ENCODE peak calls at places on chromosomes 13 and 19, in four cellular contexts. One of them, this sample, is unnamed.

GRCh38 chr19:1361601-1362384 is 21.9 kb upstream of the NDUFS7 start:
- DNase-seq in choroid plexus epithelial cell: peak
- DNase-seq in cardiac muscle cell: no peak
- DNase-seq in AG09319: no peak
- DNase-seq in this sample: no peak

GRCh38 chr13:111323950-111324651 is 3.7 kb downstream of the TEX29 start:
- DNase-seq in choroid plexus epithelial cell: no peak
- DNase-seq in cardiac muscle cell: no peak
- DNase-seq in AG09319: no peak
- DNase-seq in this sample: peak

GRCh38 chr19:56547535-56547934 is 8.8 kb downstream of the ZFP28 start:
- DNase-seq in choroid plexus epithelial cell: no peak
- DNase-seq in cardiac muscle cell: no peak
- DNase-seq in AG09319: no peak
- DNase-seq in this sample: no peak

GRCh38 chr19:53545271-53546065 is 7.5 kb downstream of the ZNF331 start:
- DNase-seq in choroid plexus epithelial cell: no peak
- DNase-seq in cardiac muscle cell: no peak
- DNase-seq in AG09319: peak
- DNase-seq in this sample: no peak

GRCh38 chr19:611506-611869 is 21.8 kb downstream of the HCN2 start:
- DNase-seq in choroid plexus epithelial cell: peak
- DNase-seq in cardiac muscle cell: no peak
- DNase-seq in AG09319: no peak
- DNase-seq in this sample: no peak

GRCh38 chr13:35984287-35984686 is 146.9 kb downstream of the DCLK1 start:
- DNase-seq in choroid plexus epithelial cell: no peak
- DNase-seq in cardiac muscle cell: no peak
- DNase-seq in AG09319: no peak
- DNase-seq in this sample: no peak

GRCh38 chr19:55632463-55632834 is 8.1 kb upstream of the ZNF784 start:
- DNase-seq in choroid plexus epithelial cell: peak
- DNase-seq in cardiac muscle cell: peak
- DNase-seq in AG09319: peak
- DNase-seq in this sample: peak

GRCh38 chr19:55473201-55473600 is 3.2 kb upstream of the ZNF628 start:
- DNase-seq in choroid plexus epithelial cell: no peak
- DNase-seq in cardiac muscle cell: no peak
- DNase-seq in AG09319: no peak
- DNase-seq in this sample: no peak

GRCh38 chr13:69389899-69390298 is 717.7 kb upstream of the ATXN8OS start:
- DNase-seq in choroid plexus epithelial cell: peak
- DNase-seq in cardiac muscle cell: no peak
- DNase-seq in AG09319: peak
- DNase-seq in this sample: no peak

GRCh38 chr19:27676334-27676733 is 1536.6 kb downstream of the UQCRFS1 start:
- DNase-seq in choroid plexus epithelial cell: no peak
- DNase-seq in cardiac muscle cell: no peak
- DNase-seq in AG09319: no peak
- DNase-seq in this sample: no peak

GRCh38 chr13:99656843-99657506 is 155.7 kb downstream of the TM9SF2 start:
- DNase-seq in choroid plexus epithelial cell: peak
- DNase-seq in cardiac muscle cell: no peak
- DNase-seq in AG09319: no peak
- DNase-seq in this sample: no peak

GRCh38 chr19:11887247-11887617 is 350 bp upstream of the ZNF69 start:
- DNase-seq in choroid plexus epithelial cell: peak
- DNase-seq in cardiac muscle cell: no peak
- DNase-seq in AG09319: no peak
- DNase-seq in this sample: no peak

GRCh38 chr13:96751089-96751488 is 243.2 kb downstream of the OXGR1 start:
- DNase-seq in choroid plexus epithelial cell: no peak
- DNase-seq in cardiac muscle cell: no peak
- DNase-seq in AG09319: no peak
- DNase-seq in this sample: no peak

GRCh38 chr13:24863748-24864540 is 100.0 kb downstream of the RNF17 start:
- DNase-seq in choroid plexus epithelial cell: peak
- DNase-seq in cardiac muscle cell: no peak
- DNase-seq in AG09319: no peak
- DNase-seq in this sample: no peak